ENCODE peak calls at places on chromosomes 2 and 18, in eight cellular contexts. A is NCI-H774; U is OCI-LY7; K is G401; R is stimulated activated CD8-positive, alpha-beta memory T cell treated with anti-CD3 and anti-CD28 coated beads, Interleukin-15, amount 100 ng/mL, for 4 hours; O is left lung; G is activated CD8-positive, alpha-beta memory T cell treated with anti-CD3 and anti-CD28 coated beads for 4 hours; W is IMR-90. B is an unnamed sample.

GRCh38 chr2:111656893-111657292 is 227.1 kb downstream of the ANAPC1 start:
- DNase-seq in R (no peak), U (no peak), G (no peak), A (no peak), O (no peak), K (no peak), W (no peak), B (no peak)

GRCh38 chr2:113976277-113976928 is 86.5 kb downstream of the ACTR3 start:
- DNase-seq in O (no peak), U (no peak), W (no peak), R (no peak), G (no peak), A (no peak), K (no peak), B (no peak)

GRCh38 chr2:210955591-210955990 is 399.2 kb downstream of the CPS1 start:
- DNase-seq in W (peak; percentile 46), K (no peak), A (no peak), O (no peak), G (no peak), R (no peak), U (no peak), B (no peak)

GRCh38 chr18:23226930-23227728 is 91.8 kb downstream of the CABLES1 start:
- DNase-seq in G (no peak), U (no peak), A (no peak), R (no peak), O (no peak), W (peak; percentile 94), K (no peak), B (no peak)

GRCh38 chr2:96927420-96928171 is 57.7 kb upstream of the SEMA4C start:
- DNase-seq in K (peak; percentile 54), U (no peak), W (no peak), A (peak; percentile 8), O (peak; percentile 59), G (no peak), R (no peak), B (no peak)

GRCh38 chr2:52220393-52220792 is 1188.5 kb upstream of the NRXN1 start:
- DNase-seq in G (no peak), W (no peak), R (no peak), O (peak; percentile 36), U (no peak), K (no peak), A (peak; percentile 80), B (peak; percentile 97)

GRCh38 chr2:47264183-47264582 is 109.1 kb upstream of the STPG4 start:
- DNase-seq in R (no peak), W (no peak), G (no peak), U (peak; percentile 10), A (no peak), O (no peak), K (peak; percentile 18), B (no peak)

GRCh38 chr2:224807153-224807964 is 91.2 kb upstream of the CCDC195 start:
- DNase-seq in R (no peak), W (no peak), A (no peak), O (no peak), U (no peak), G (no peak), K (no peak), B (no peak)

GRCh38 chr2:208407667-208408066 is 1.1 kb downstream of the PTH2R start:
- DNase-seq in R (no peak), G (no peak), U (no peak), O (no peak), A (no peak), K (peak; percentile 7), W (peak; percentile 2), B (peak; percentile 92)